ENCODE peak calls at places on chromosomes 5 and 9, in nine cellular contexts. N is uterus, Y is C1 segment of cervical spinal cord, K is head of caudate nucleus, G is dorsolateral prefrontal cortex, Z is sciatic nerve, Q is HTR-8/SVneo, M is kidney tubule cell, C is posterior cingulate gyrus. X is an unnamed sample.

GRCh38 chr5:101160002-101160401 is 256.9 kb upstream of the ST8SIA4 start:
- DNase-seq in Y (no peak), G (no peak), C (no peak), K (no peak), N (no peak), Q (no peak), Z (no peak), M (no peak), X (peak; percentile 2)

GRCh38 chr9:138049779-138050471 is 172.3 kb downstream of the CACNA1B start:
- DNase-seq in G (peak; percentile 38), Z (peak; percentile 43), Q (no peak), K (no peak), Y (no peak), N (no peak), C (no peak), M (no peak), X (no peak)

GRCh38 chr5:157342822-157343402 is 77.0 kb downstream of the CYFIP2 start:
- DNase-seq in M (peak; percentile 36), N (no peak), K (no peak), Y (no peak), C (no peak), Q (peak; percentile 50), G (no peak), Z (no peak), X (no peak)

GRCh38 chr5:35974570-35974969 is 16.6 kb downstream of the UGT3A1 start:
- DNase-seq in Q (no peak), N (no peak), K (no peak), G (no peak), Z (no peak), Y (no peak), C (no peak), M (no peak), X (no peak)

GRCh38 chr9:92327283-92327850 is 1.6 kb downstream of the CENPP start:
- DNase-seq in Q (no peak), Z (no peak), C (no peak), G (no peak), Y (no peak), N (no peak), M (no peak), K (no peak), X (no peak)

GRCh38 chr9:27460225-27461023 is 63.7 kb upstream of the IFNK start:
- DNase-seq in Z (no peak), N (no peak), Y (no peak), G (no peak), M (peak; percentile 23), C (no peak), Q (peak; percentile 21), K (no peak), X (no peak)

GRCh38 chr9:127595606-127596005 is 16.5 kb upstream of the STXBP1 start:
- DNase-seq in C (no peak), Z (no peak), Q (no peak), K (no peak), G (no peak), N (no peak), M (no peak), Y (no peak), X (no peak)

GRCh38 chr5:125660231-125660895 is 762.8 kb upstream of the GRAMD2B start:
- DNase-seq in Q (no peak), M (peak; percentile 34), C (no peak), Y (no peak), N (no peak), Z (no peak), K (no peak), G (no peak), X (no peak)

GRCh38 chr5:111775224-111775623 is 18.2 kb upstream of the NREP start:
- DNase-seq in N (no peak), K (no peak), Q (no peak), Z (no peak), M (no peak), Y (no peak), G (no peak), C (no peak), X (no peak)

GRCh38 chr9:130001185-130001584 is 41.8 kb downstream of the FNBP1 start:
- DNase-seq in M (no peak), Z (no peak), G (no peak), Y (no peak), N (no peak), K (no peak), Q (no peak), C (no peak), X (no peak)

GRCh38 chr9:78505546-78505945 is 208.6 kb downstream of the PSAT1 start:
- DNase-seq in Y (no peak), K (no peak), N (no peak), G (no peak), M (no peak), Q (no peak), Z (no peak), C (no peak), X (no peak)

GRCh38 chr9:89748020-89748670 is 143.3 kb downstream of the GADD45G start:
- DNase-seq in G (no peak), Q (no peak), C (no peak), M (no peak), Y (no peak), K (no peak), N (no peak), Z (no peak), X (no peak)

GRCh38 chr9:105535920-105536668 is 21.8 kb upstream of the FKTN start:
- DNase-seq in Y (no peak), K (no peak), Q (no peak), Z (no peak), C (no peak), N (no peak), M (no peak), G (no peak), X (no peak)

GRCh38 chr5:172379481-172379880 is 74.8 kb downstream of the SH3PXD2B start:
- DNase-seq in Z (no peak), M (no peak), Q (no peak), C (no peak), K (no peak), N (no peak), Y (no peak), G (no peak), X (no peak)

GRCh38 chr9:34121996-34122395 is 4.5 kb downstream of the DCAF12 start:
- DNase-seq in Z (no peak), M (no peak), Q (no peak), K (no peak), N (no peak), Y (no peak), G (no peak), C (no peak), X (no peak)

GRCh38 chr9:136052433-136052880 is 42.6 kb downstream of the NACC2 start:
- DNase-seq in G (peak; percentile 46), Q (peak; percentile 60), C (no peak), N (no peak), M (peak; percentile 69), K (peak; percentile 52), Y (no peak), Z (peak; percentile 64), X (no peak)

GRCh38 chr9:36592801-36593583 is 20.3 kb downstream of the MELK start:
- DNase-seq in Q (no peak), G (no peak), M (no peak), Y (no peak), Z (no peak), C (no peak), K (no peak), N (no peak), X (no peak)

GRCh38 chr5:96338089-96338488 is 95.0 kb downstream of the PCSK1 start:
- DNase-seq in N (no peak), M (no peak), K (no peak), C (no peak), Y (no peak), Q (no peak), Z (no peak), G (no peak), X (no peak)

GRCh38 chr5:158958048-158958994 is 141.4 kb downstream of the EBF1 start:
- DNase-seq in N (no peak), M (no peak), Z (no peak), K (peak; percentile 9), G (no peak), Q (no peak), Y (no peak), C (no peak), X (no peak)

GRCh38 chr5:139272471-139273321 is 20.8 kb upstream of the MATR3 start:
- DNase-seq in Z (no peak), K (peak; percentile 12), Y (no peak), M (peak; percentile 67), C (no peak), G (no peak), N (no peak), Q (peak; percentile 33), X (no peak)

GRCh38 chr5:14942212-14942611 is 70.6 kb upstream of the ANKH start:
- DNase-seq in K (no peak), C (no peak), Q (no peak), Y (no peak), M (peak; percentile 59), G (no peak), Z (no peak), N (no peak), X (no peak)

GRCh38 chr9:121782514-121783110 is 131.2 kb downstream of the DAB2IP start:
- DNase-seq in G (no peak), N (no peak), K (no peak), C (no peak), Z (no peak), Q (no peak), Y (no peak), M (no peak), X (no peak)

GRCh38 chr9:37925786-37926736 is 22.1 kb upstream of the SLC25A51 start:
- DNase-seq in Z (no peak), G (no peak), C (no peak), N (no peak), Q (no peak), K (no peak), M (peak; percentile 55), Y (no peak), X (no peak)

GRCh38 chr5:17185776-17186175 is 31.7 kb upstream of the BASP1 start:
- DNase-seq in G (no peak), Z (no peak), N (peak; percentile 56), Y (no peak), Q (no peak), K (no peak), M (no peak), C (no peak), X (no peak)

X was measured in frontal cortex.